ENCODE peak calls at places on chromosomes 13 and 19, in eight cellular contexts. F is ascending aorta; U is CD8-positive, alpha-beta T cell; L is psoas muscle; T is GM23248; O is GM12878; Y is PC-9; W is lower lobe of right lung. H is an unnamed sample. For H3K36me3, the result is how much of the 10 kb centered on the place peaks cover.

GRCh38 chr19:15471639-15472101 is 7.3 kb upstream of the RASAL3 start:
- DNase-seq in O (no peak), T (no peak), Y (no peak), F (no peak), W (no peak), U (no peak), L (no peak), H (no peak)

GRCh38 chr13:31209172-31209818 is 9.5 kb downstream of the B3GLCT start:
- DNase-seq in F (no peak), Y (no peak), U (no peak), W (no peak), T (peak), L (peak), O (no peak), H (peak)

GRCh38 chr13:62014299-62014698 is 598.6 kb upstream of the PCDH20 start:
- DNase-seq in Y (no peak), L (no peak), O (no peak), T (no peak), W (no peak), F (no peak), U (no peak), H (no peak)

GRCh38 chr19:1377176-1377964 is 6.3 kb upstream of the NDUFS7 start:
- DNase-seq in W (no peak), Y (no peak), T (no peak), F (no peak), O (no peak), L (no peak), U (no peak), H (no peak)

GRCh38 chr13:44142911-44143665 is 230.5 kb upstream of the SERP2 start:
- DNase-seq in T (peak), F (no peak), Y (peak), W (no peak), O (no peak), L (no peak), U (no peak), H (no peak)

GRCh38 chr13:39956036-39956435 is 300.6 kb downstream of the COG6 start:
- DNase-seq in F (no peak), O (peak), T (no peak), Y (no peak), W (no peak), U (peak), L (no peak), H (peak)

GRCh38 chr19:15196683-15197005 is 4.2 kb downstream of the NOTCH3 start:
- DNase-seq in W (no peak), Y (no peak), U (no peak), O (no peak), L (no peak), T (no peak), F (no peak), H (no peak)

GRCh38 chr13:98773921-98774320 is 21.4 kb upstream of the SLC15A1 start:
- DNase-seq in O (no peak), Y (no peak), F (no peak), U (no peak), T (no peak), W (no peak), L (no peak), H (no peak)

GRCh38 chr19:49387936-49388372 is at the start of gene KASH5:
- DNase-seq in Y (peak), U (peak), L (peak), O (no peak), T (no peak), F (no peak), W (peak), H (peak)

GRCh38 chr19:29683009-29683408 is 17.7 kb downstream of the PLEKHF1 start:
- DNase-seq in Y (no peak), T (peak), O (no peak), U (no peak), F (no peak), W (no peak), L (peak), H (no peak)

DNA sequence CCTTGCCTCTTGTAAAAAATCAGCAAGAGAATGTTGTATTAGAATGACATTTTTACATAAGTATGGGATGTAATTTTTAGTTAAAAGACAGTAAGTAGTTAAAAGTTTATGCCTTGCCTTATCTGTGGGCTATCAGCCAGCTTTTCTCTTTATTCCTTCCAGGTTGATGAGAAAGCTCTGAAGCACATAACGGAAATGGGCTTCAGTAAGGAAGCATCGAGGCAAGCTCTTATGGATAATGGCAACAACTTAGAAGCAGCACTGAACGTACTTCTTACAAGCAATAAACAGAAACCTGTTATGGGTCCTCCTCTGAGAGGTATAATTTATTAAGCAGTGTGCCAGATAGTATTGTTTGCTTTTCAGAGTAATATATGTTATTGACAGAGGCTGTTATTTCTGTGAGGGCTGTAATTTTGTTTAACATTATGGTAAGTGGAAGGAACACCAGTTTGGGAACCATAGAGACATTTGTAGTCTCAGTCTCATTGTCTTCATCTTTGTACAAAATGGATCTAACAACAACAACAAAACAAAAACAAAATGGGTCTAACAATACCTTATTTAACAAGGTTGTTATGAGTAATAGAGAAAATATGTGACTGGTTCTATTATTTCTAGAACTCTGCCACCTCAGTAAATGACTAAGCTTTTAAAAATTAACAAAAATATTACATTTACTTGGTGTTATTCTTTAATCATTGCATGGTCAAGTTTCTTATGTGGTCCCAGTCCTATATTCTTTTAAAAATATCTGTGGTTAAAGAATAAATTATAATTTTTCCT is 112.8 kb downstream of the TDRD3 start:
- DNase-seq in W (no peak), F (no peak), Y (no peak), O (no peak), U (no peak), T (peak), L (no peak), H (no peak)
- H3K27ac ChIP-seq in W (no peak), F (no peak), Y (no peak), O (no peak), U (no peak), T (no peak), L (no peak), H (no peak)

GRCh38 chr13:33582121-33582520 is 235.8 kb upstream of the RFC3 start:
- DNase-seq in F (no peak), U (no peak), T (peak), Y (no peak), O (no peak), L (no peak), W (no peak), H (no peak)
- H3K4me3 ChIP-seq in F (no peak), U (no peak), T (no peak), Y (no peak), O (no peak), L (no peak), W (no peak), H (no peak)

GRCh38 chr19:3441089-3441985 is 39.0 kb downstream of the SMIM24 start:
- DNase-seq in F (no peak), Y (no peak), T (no peak), L (no peak), U (no peak), W (no peak), O (no peak), H (no peak)

GRCh38 chr19:3443840-3444694 is 36.3 kb downstream of the SMIM24 start:
- DNase-seq in F (no peak), O (no peak), Y (no peak), U (no peak), T (peak), L (no peak), W (peak), H (no peak)

GRCh38 chr19:3442487-3443071 is 37.7 kb downstream of the SMIM24 start:
- DNase-seq in T (no peak), Y (no peak), O (no peak), L (no peak), F (no peak), U (no peak), W (no peak), H (no peak)

GRCh38 chr19:3441986-3442329 is 38.4 kb downstream of the SMIM24 start:
- DNase-seq in F (no peak), O (no peak), L (no peak), W (no peak), Y (no peak), U (no peak), T (no peak), H (no peak)

DNA sequence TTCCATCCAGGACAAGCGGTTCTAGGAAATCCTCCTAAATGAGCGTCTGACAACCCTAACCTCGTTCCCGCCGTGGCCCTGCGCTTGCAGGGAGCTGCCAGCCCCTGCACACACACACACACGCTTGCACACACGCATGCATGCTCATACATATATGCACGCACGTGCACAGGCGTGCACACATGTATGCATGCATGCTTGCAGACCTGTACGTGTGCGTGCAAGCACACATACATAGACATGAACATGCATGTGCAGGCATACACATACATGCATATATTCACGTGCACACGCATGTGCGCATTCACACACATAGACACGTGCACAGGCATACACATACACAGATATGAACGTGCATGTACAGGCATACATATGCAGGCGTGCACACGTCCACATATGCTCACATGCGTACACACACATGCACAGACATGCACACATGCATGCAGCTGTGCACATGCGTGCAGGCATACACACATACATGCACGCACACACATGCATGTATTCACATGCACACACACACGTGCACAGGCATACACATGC is 35.6 kb downstream of the SMIM24 start:
- DNase-seq in U (no peak), F (no peak), T (no peak), L (no peak), Y (no peak), W (no peak), O (no peak), H (no peak)
- H3K36me3 ChIP-seq in U (under half), F (under half), T (under half), L (half or more), Y (under half), W (half or more), O (under half), H (under half)

DNA sequence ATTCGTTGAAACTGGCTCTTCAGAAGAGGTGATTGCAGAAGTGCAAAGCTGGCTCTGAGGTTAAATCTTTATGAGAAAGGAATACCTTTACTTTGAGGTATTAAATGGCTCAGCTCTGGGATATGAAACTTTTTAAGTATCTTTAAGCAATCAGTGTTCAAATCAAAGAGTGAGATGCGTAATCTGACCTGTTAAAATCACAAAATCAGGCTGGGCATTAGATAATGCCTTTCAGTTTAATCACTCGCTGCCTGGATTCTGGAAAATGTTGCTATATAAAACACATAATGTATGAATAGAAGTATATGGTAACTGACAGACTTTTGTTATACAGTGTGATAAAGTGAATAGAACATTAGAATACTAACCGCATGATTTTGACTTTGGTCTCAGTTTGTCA is 2.0 kb upstream of the DGKH start:
- DNase-seq in L (no peak), T (no peak), F (no peak), U (no peak), O (no peak), W (no peak), Y (no peak), H (no peak)
- H3K27ac ChIP-seq in L (no peak), T (no peak), F (no peak), U (no peak), O (no peak), W (no peak), Y (no peak), H (no peak)

GRCh38 chr13:80931766-80932165 is 590.8 kb upstream of the SPRY2 start:
- DNase-seq in O (no peak), L (no peak), Y (no peak), U (no peak), T (no peak), F (no peak), W (no peak), H (no peak)

GRCh38 chr13:80928241-80928640 is 587.3 kb upstream of the SPRY2 start:
- DNase-seq in Y (no peak), F (no peak), O (no peak), T (no peak), U (no peak), W (no peak), L (no peak), H (no peak)

DNA sequence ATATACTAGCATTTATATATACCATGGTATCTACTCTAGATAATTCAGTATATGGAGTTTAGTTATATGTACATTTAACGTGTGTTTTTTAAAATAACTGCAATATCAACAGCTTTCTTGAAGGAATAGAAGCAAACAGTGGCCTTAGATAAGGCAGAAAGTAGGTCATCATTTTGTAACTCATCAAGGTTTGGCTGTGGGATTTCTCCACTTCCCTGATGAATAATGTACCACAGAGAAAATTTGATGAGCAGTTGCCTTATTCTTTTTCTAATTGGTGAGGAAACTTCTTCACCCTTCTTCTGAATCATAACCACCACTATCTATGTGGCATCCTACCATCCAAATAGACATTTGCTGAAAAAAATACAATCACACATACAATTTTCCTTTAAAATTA is 590.2 kb upstream of the SPRY2 start:
- DNase-seq in F (no peak), T (no peak), U (no peak), W (no peak), Y (no peak), L (no peak), O (no peak), H (no peak)
- H3K4me3 ChIP-seq in F (no peak), T (no peak), U (no peak), W (no peak), Y (no peak), L (no peak), O (no peak), H (no peak)

DNA sequence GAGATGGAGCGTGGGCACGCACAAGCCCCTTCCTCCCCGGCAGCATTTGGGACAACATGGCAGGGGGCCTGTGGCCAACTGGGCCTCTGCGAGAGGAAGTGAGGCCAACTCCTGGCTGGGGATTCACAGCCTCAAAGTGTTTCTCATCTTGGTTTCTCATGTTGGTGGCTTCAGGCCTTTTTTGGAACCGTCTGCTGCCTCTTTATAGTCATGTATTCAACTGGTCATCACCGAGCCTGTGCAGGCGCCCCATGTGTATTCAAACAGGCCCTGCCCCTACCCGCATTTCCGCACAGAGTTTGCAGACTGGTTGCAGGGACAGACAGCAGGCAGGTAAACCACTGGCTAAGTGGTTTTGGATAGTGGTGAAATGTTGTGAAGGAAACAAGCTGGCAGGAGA is 17.3 kb upstream of the RELB start:
- DNase-seq in F (no peak), L (no peak), U (no peak), O (no peak), W (no peak), Y (no peak), T (no peak), H (no peak)
- H3K36me3 ChIP-seq in F (half or more), L (half or more), U (under half), O (under half), W (half or more), Y (under half), T (under half), H (under half)

H was measured in CD8-positive, alpha-beta memory T cell.